ENCODE peak calls at places on chromosomes 12 and 14, in five cellular contexts. Z is KG1; U is EL; Q is WTC11; K is activated CD4-positive, alpha-beta T cell treated with anti-CD3 and anti-CD28 coated beads, Interleukin-2, amount 10 ng/mL, durations not matched to agents 7 days and 5 days. I is an unnamed sample.

GRCh38 chr14:99807413-99808132 is 14.4 kb downstream of the EML1 start:
- DNase-seq in Z (no peak), U (no peak), Q (peak), K (no peak), I (no peak)

GRCh38 chr12:29519585-29520182 is 22.2 kb upstream of the OVCH1 start:
- DNase-seq in Z (no peak), U (peak), Q (no peak), K (peak), I (no peak)

GRCh38 chr14:38039526-38039925 is 168.2 kb upstream of the SSTR1 start:
- DNase-seq in Z (no peak), U (peak), Q (no peak), K (no peak), I (no peak)

GRCh38 chr12:51265024-51265423 is 5.2 kb downstream of the SMAGP start:
- DNase-seq in Z (no peak), U (no peak), Q (no peak), K (no peak), I (no peak)

GRCh38 chr12:96882862-96883261 is 24.2 kb upstream of the NEDD1 start:
- DNase-seq in Z (no peak), U (peak), Q (no peak), K (no peak), I (no peak)

GRCh38 chr12:109288571-109288970 is 20.5 kb downstream of the FOXN4 start:
- DNase-seq in Z (no peak), U (no peak), Q (no peak), K (no peak), I (no peak)

GRCh38 chr14:64110832-64111231 is 183.3 kb downstream of the ESR2 start:
- DNase-seq in Z (no peak), U (no peak), Q (no peak), K (no peak), I (no peak)

GRCh38 chr14:23438130-23438893 is 2.9 kb upstream of the MYH7 start:
- DNase-seq in Z (no peak), U (no peak), Q (no peak), K (no peak), I (no peak)

GRCh38 chr12:115898670-115899069 is 378.8 kb downstream of the MED13L start:
- DNase-seq in Z (no peak), U (no peak), Q (no peak), K (no peak), I (no peak)

GRCh38 chr14:60251877-60252276 is 2.9 kb downstream of the PPM1A start:
- DNase-seq in Z (no peak), U (no peak), Q (no peak), K (no peak), I (no peak)

I was measured in SIG-M5.